ENCODE peak calls at places on chromosomes 7 and 10, in four cellular contexts. M is GM10248, H is astrocyte of the spinal cord, P is neural progenitor cell. W is an unnamed sample.

GRCh38 chr10:28627102-28627501 is 50.2 kb upstream of the BAMBI start:
- DNase-seq in P (no peak), H (peak), M (no peak), W (no peak)

GRCh38 chr7:151723321-151723720 is 153.6 kb downstream of the PRKAG2 start:
- DNase-seq in M (no peak), P (no peak), H (no peak), W (no peak)

GRCh38 chr7:1745018-1745532 is 75.0 kb downstream of the ELFN1 start:
- DNase-seq in H (no peak), P (no peak), M (no peak), W (no peak)

GRCh38 chr10:12684784-12685183 is 316.7 kb downstream of the CCDC3 start:
- DNase-seq in M (no peak), P (no peak), H (no peak), W (no peak)

GRCh38 chr7:40001649-40002048 is 51.6 kb downstream of the CDK13 start:
- DNase-seq in P (no peak), M (no peak), H (no peak), W (no peak)

GRCh38 chr10:74282151-74282852 is 131.3 kb downstream of the ADK start:
- DNase-seq in H (peak), M (no peak), P (no peak), W (peak)

GRCh38 chr10:91907033-91907594 is 2.2 kb downstream of the FGFBP3 start:
- DNase-seq in H (no peak), M (no peak), P (no peak), W (peak)

GRCh38 chr7:44191171-44191570 is 1.9 kb upstream of the GCK start:
- DNase-seq in H (no peak), M (no peak), P (no peak), W (no peak)

GRCh38 chr7:158495780-158496179 is 91.8 kb downstream of the PTPRN2 start:
- DNase-seq in H (no peak), M (peak), P (peak), W (peak)

GRCh38 chr10:69327463-69328345 is 49.4 kb downstream of the HK1 start:
- DNase-seq in P (no peak), M (peak), H (peak), W (peak)

GRCh38 chr7:99371376-99371920 is 3.1 kb upstream of the ARPC1B start:
- DNase-seq in P (no peak), M (no peak), H (no peak), W (no peak)

GRCh38 chr10:22026287-22026686 is 22.8 kb upstream of the DNAJC1 start:
- DNase-seq in H (no peak), P (no peak), M (no peak), W (no peak)

GRCh38 chr10:23656735-23657134 is 217.9 kb downstream of the OTUD1 start:
- DNase-seq in H (no peak), M (no peak), P (peak), W (peak)

GRCh38 chr7:91396-92158 is 100.8 kb upstream of the FAM20C start:
- DNase-seq in P (no peak), H (no peak), M (no peak), W (no peak)

GRCh38 chr7:29480456-29480855 is 83.2 kb upstream of the PRR15 start:
- DNase-seq in M (no peak), H (no peak), P (no peak), W (peak)

GRCh38 chr10:13769926-13770325 is 183.2 kb downstream of the PRPF18 start:
- DNase-seq in M (no peak), H (no peak), P (no peak), W (no peak)

GRCh38 chr7:45978010-45978681 is 57.1 kb upstream of the IGFBP3 start:
- DNase-seq in H (peak), P (peak), M (peak), W (peak)

GRCh38 chr7:81333004-81333403 is 414.2 kb upstream of the SEMA3C start:
- DNase-seq in P (no peak), M (no peak), H (peak), W (peak)

GRCh38 chr7:98836811-98837631 is 32.8 kb downstream of the TMEM130 start:
- DNase-seq in H (peak), P (peak), M (peak), W (peak)

GRCh38 chr10:70139997-70140250 is 6.6 kb downstream of the TYSND1 start:
- DNase-seq in M (peak), H (no peak), P (no peak), W (no peak)

GRCh38 chr10:111756541-111757061 is 427.0 kb downstream of the GPAM start:
- DNase-seq in H (peak), M (peak), P (peak), W (no peak)

GRCh38 chr7:87452279-87452678 is 23.2 kb downstream of the ABCB4 start:
- DNase-seq in H (no peak), M (no peak), P (peak), W (no peak)
- TF ChIP-seq CTCF in H (no peak), M (no peak), P (peak), W (no peak)

GRCh38 chr7:93601363-93601762 is 26.8 kb upstream of the CALCR start:
- DNase-seq in M (no peak), P (peak), H (no peak), W (no peak)
- TF ChIP-seq CTCF in M (no peak), P (peak), H (peak), W (no peak)

GRCh38 chr10:46550795-46551700 is 5.4 kb downstream of the GPRIN2 start:
- DNase-seq in H (no peak), P (no peak), M (no peak), W (no peak)

GRCh38 chr10:46550076-46550790 is 6.2 kb downstream of the GPRIN2 start:
- DNase-seq in P (no peak), H (no peak), M (no peak), W (no peak)

GRCh38 chr10:46547881-46548780 is 8.3 kb downstream of the GPRIN2 start:
- DNase-seq in P (no peak), H (no peak), M (no peak), W (no peak)

GRCh38 chr10:46548781-46549090 is 7.7 kb downstream of the GPRIN2 start:
- DNase-seq in M (no peak), P (no peak), H (no peak), W (no peak)

DNA sequence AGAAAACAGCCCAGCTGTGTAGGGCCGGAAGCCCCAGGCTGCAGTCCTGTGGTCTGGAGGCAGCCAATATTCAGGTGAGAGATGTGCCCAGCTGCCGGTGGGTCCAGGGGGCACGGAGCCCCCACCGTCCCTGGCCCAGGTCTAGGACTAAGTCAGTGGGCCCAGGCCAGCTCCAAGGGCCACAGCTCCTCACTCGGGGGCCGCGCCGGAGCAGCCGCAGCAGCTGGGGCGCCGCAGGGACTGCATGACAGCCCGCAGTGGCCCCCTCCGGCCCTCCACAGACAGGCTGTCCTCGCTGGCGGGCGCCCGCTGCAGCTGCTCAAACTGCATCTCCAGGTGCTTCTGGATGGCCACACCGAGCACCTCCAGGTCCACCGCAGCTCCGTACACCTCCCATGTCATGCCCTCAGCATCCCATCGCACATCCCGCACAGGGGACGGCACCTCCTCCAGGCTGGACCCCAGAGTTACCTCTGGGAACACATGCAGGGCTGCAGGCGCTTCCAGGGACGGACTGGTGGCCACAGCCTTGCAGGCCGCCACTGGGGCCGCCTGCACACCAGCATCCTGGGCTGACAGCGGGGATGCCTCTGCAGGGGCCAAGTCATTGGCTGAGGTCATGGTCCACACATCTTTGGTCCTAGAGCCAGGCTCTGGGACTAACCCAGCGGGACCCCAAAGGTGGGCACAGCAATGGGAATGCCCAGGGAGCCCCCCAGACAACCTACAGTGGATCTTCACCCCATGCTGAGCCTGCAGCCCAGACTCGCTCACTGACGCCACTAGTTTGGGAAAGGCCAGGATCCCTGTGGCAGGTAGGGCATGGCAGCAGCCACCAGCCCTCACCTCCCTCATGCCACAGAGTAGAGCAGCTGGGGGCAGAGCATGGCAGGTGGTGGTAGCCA is 7.0 kb downstream of the GPRIN2 start:
- DNase-seq in P (no peak), M (no peak), H (no peak), W (no peak)
- TF ChIP-seq CTCF in P (no peak), M (no peak), H (no peak), W (no peak)

DNA sequence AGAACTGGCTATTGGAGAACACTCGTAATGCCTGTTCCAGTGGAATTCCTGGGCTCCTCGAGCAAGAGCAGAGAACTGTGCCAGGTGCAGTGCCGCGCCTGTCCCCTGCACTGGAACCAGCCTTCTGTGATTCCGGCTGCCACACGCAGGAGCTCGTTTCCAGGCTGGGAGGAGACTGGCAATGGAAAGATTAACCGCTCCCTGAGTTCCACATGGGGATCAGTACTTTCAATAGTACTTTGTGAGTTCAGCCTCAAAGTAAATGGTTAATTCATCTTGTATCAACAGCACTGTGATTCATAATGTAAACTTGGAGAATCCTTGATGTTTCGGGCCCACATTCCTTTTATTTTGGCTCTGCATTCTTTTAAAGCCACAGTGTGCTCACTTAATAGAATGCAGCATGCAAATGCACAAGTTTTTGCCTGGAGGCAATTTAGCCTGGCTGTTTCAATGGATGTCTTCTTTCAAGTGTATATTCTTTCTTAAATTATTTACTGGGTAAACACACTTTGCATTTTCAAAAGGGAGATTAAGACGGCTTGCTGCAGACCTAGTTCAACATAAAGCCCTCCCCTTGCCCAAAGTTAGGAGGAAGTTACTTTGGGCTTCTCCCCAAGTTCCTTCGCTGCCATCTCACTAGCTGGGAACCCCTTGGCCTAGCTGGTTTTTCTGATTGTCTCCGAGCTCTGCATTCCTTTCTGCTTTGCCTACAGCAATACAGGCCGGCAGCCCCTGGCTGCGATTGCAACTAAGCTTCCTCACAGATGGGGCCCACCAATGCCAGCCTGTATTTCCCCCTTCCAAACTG is 138.1 kb upstream of the TCF7L2 start:
- DNase-seq in P (peak), H (peak), M (no peak), W (peak)
- TF ChIP-seq CTCF in P (no peak), H (no peak), M (no peak), W (no peak)

GRCh38 chr7:20228654-20229053 is 11.5 kb upstream of the MACC1 start:
- DNase-seq in P (peak), M (no peak), H (no peak), W (no peak)
- TF ChIP-seq CTCF in P (no peak), M (no peak), H (no peak), W (no peak)

GRCh38 chr10:83167081-83167480 is 972.2 kb upstream of the GHITM start:
- DNase-seq in M (no peak), P (no peak), H (no peak), W (no peak)

GRCh38 chr10:83165164-83165563 is 974.1 kb upstream of the GHITM start:
- DNase-seq in H (no peak), M (no peak), P (no peak), W (no peak)

GRCh38 chr10:83164134-83164533 is 975.2 kb upstream of the GHITM start:
- DNase-seq in H (no peak), M (no peak), P (no peak), W (no peak)

DNA sequence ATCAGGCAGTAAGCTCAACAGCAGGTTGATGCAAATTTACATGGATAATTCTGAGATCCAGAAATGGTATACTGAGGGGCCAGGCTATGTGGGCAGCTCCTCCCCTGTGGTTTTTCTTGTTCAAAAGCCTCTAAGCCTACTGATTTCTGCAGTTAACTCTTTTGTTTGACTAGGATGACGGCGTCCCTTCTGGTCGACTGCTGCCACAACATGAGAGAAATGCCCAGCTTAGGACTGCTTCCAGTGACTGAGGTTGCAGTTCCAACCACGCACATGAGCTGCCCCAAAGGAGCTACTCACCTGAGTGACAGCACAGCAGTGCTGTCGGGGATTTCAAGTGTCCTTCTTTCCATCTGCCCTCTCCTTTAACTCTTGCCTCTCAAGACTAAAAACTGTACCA is 973.0 kb upstream of the GHITM start:
- DNase-seq in M (no peak), H (no peak), P (peak), W (no peak)
- TF ChIP-seq CTCF in M (no peak), H (peak), P (peak), W (no peak)

GRCh38 chr7:27181795-27182275 is 3.2 kb downstream of the HOXA11 start:
- DNase-seq in H (no peak), P (no peak), M (no peak), W (no peak)
- TF ChIP-seq CTCF in H (no peak), P (no peak), M (no peak), W (no peak)

GRCh38 chr10:103021897-103022286 is 103.8 kb downstream of the CNNM2 start:
- DNase-seq in H (peak), M (no peak), P (no peak), W (peak)
- TF ChIP-seq CTCF in H (no peak), M (no peak), P (no peak), W (no peak)

W was measured in cardiac fibroblast.